ENCODE peak calls at places on chromosomes 4 and X, in eight cellular contexts. R is SK-N-SH; H is fibroblast of lung; M is aorta; F is GM23248; G is heart right ventricle; K is hepatocyte; X is CD8-positive, alpha-beta memory T cell. I is an unnamed sample.

GRCh38 chrX:153307546-153308175 is 13.9 kb downstream of the PNMA6F start:
- DNase-seq in R (no peak), H (no peak), M (no peak), F (peak; percentile 55), G (no peak), K (no peak), X (no peak), I (no peak)

GRCh38 chrX:104156630-104157529 is at the start of gene SLC25A53:
- DNase-seq in R (peak; percentile 67), H (peak; percentile 77), M (peak; percentile 90), F (peak; percentile 87), G (peak; percentile 83), K (peak; percentile 84), X (peak; percentile 78), I (peak; percentile 89)

GRCh38 chr4:173521474-173522159 is 8.4 kb downstream of the HAND2 start:
- DNase-seq in R (peak; percentile 64), H (no peak), M (peak; percentile 77), F (no peak), G (no peak), K (no peak), X (no peak), I (peak; percentile 39)

GRCh38 chr4:45453258-45453841 is 670.5 kb downstream of the GABRG1 start:
- DNase-seq in R (peak; percentile 46), H (peak; percentile 3), M (no peak), F (peak; percentile 71), G (no peak), K (peak; percentile 76), X (no peak), I (no peak)

GRCh38 chr4:52658671-52659015 is 458 bp downstream of the USP46 start:
- DNase-seq in R (peak; percentile 79), H (no peak), M (no peak), F (peak; percentile 35), G (peak; percentile 26), K (no peak), X (no peak), I (no peak)

GRCh38 chrX:12309040-12309732 is 170.9 kb downstream of the FRMPD4 start:
- DNase-seq in R (no peak), H (no peak), M (no peak), F (no peak), G (no peak), K (no peak), X (no peak), I (no peak)

GRCh38 chrX:1507511-1508463 is 29.2 kb downstream of the P2RY8 start:
- DNase-seq in R (no peak), H (no peak), M (peak; percentile 73), F (no peak), G (no peak), K (no peak), X (peak; percentile 79), I (no peak)

GRCh38 chrX:17174671-17175070 is 200.3 kb upstream of the NHS start:
- DNase-seq in R (peak; percentile 8), H (peak; percentile 27), M (no peak), F (no peak), G (peak; percentile 23), K (no peak), X (no peak), I (no peak)

GRCh38 chrX:123138473-123138872 is 45.6 kb upstream of the GRIA3 start:
- DNase-seq in R (no peak), H (peak; percentile 75), M (no peak), F (peak; percentile 66), G (no peak), K (no peak), X (no peak), I (no peak)

GRCh38 chrX:150569155-150569477 is 695 bp downstream of the MTM1 start:
- DNase-seq in R (no peak), H (no peak), M (no peak), F (peak; percentile 68), G (no peak), K (peak; percentile 46), X (peak; percentile 34), I (no peak)

GRCh38 chr4:56127698-56128097 is 179.0 kb downstream of the CEP135 start:
- DNase-seq in R (no peak), H (peak; percentile 41), M (no peak), F (no peak), G (no peak), K (no peak), X (no peak), I (no peak)

GRCh38 chrX:139924069-139924695 is 8.7 kb downstream of the ATP11C start:
- DNase-seq in R (no peak), H (no peak), M (no peak), F (no peak), G (no peak), K (no peak), X (no peak), I (no peak)

GRCh38 chrX:136171420-136171819 is 24.1 kb downstream of the FHL1 start:
- DNase-seq in R (no peak), H (no peak), M (no peak), F (no peak), G (no peak), K (no peak), X (no peak), I (no peak)

GRCh38 chr4:121139533-121140222 is 24.4 kb downstream of the TNIP3 start:
- DNase-seq in R (no peak), H (peak; percentile 93), M (no peak), F (peak; percentile 68), G (no peak), K (peak; percentile 6), X (peak; percentile 1), I (no peak)

GRCh38 chrX:136146614-136147319 is 566 bp upstream of the FHL1 start:
- DNase-seq in R (no peak), H (peak; percentile 9), M (peak; percentile 80), F (peak; percentile 25), G (peak; percentile 12), K (peak; percentile 19), X (peak; percentile 6), I (no peak)

GRCh38 chrX:125694171-125694570 is 374.5 kb downstream of the TEX13C start:
- DNase-seq in R (no peak), H (no peak), M (no peak), F (no peak), G (no peak), K (no peak), X (no peak), I (no peak)

GRCh38 chr4:65521666-65522065 is 148.6 kb downstream of the EPHA5 start:
- DNase-seq in R (no peak), H (no peak), M (no peak), F (no peak), G (no peak), K (no peak), X (no peak), I (no peak)

GRCh38 chr4:151319490-151319889 is 5.9 kb downstream of the SH3D19 start:
- DNase-seq in R (no peak), H (no peak), M (no peak), F (no peak), G (no peak), K (no peak), X (no peak), I (no peak)

GRCh38 chrX:830532-830931 is 199.9 kb downstream of the SHOX start:
- DNase-seq in R (no peak), H (no peak), M (no peak), F (no peak), G (no peak), K (no peak), X (no peak), I (no peak)

GRCh38 chr4:1406946-1407656 is 859 bp upstream of the NKX1-1 start:
- DNase-seq in R (peak; percentile 42), H (no peak), M (no peak), F (no peak), G (no peak), K (no peak), X (no peak), I (no peak)
- H3K4me3 ChIP-seq in R (no peak overlapping the region), H (no peak overlapping the region), M (no peak overlapping the region), F (no peak overlapping the region), G (no peak overlapping the region), K (no peak overlapping the region), X (no peak overlapping the region), I (no peak overlapping the region)

DNA sequence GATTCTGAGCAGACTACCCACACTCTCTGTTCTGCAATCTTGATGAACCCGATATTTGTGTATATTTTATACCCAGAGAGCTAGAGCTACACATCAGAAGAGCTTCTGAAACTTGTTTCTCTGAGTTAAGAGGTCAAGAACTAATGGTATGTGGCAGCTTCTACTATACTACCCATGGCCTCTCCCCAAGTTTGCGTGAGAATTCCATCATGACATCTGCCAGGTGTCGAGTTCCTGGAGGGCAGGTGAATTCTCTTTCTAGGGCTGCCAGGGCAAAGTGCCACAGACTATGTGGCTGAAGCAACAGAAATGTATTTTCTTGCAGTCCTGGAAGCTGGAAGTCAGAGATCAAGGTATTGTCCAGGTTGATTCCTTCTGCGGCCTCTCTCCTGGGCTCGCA is 4.4 kb downstream of the SORCS2 start:
- DNase-seq in R (no peak), H (no peak), M (peak; percentile 7), F (no peak), G (no peak), K (no peak), X (no peak), I (peak; percentile 10)
- H3K4me1 ChIP-seq in R (no peaks in the 10 kb centered on the region), H (no peaks in the 10 kb centered on the region), M (no peaks in the 10 kb centered on the region), F (peaks cover 10% of the 10 kb centered on the region), G (peaks cover 9% of the 10 kb centered on the region), K (peaks cover 7% of the 10 kb centered on the region), X (no peaks in the 10 kb centered on the region), I (peaks cover 20% of the 10 kb centered on the region)

DNA sequence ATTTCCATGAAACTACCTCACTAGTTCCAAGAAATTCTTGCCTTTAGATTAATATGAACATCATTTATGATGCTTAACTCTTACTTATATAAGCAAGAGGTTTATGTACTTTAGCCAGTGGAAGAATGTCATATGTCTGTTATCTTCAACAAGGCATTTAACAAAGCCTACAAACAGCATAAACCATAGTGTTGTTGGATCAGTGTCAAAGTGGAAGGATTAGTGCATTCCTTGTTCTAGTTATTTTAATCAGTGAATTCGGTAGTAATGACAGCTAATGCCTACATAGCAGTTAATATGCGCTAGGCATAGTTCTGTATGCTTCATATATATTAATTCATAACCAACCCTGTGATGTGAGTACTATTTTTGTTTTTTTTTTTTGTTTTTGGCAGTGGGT is 3.1 kb downstream of the PI4K2B start:
- DNase-seq in R (no peak), H (no peak), M (no peak), F (no peak), G (no peak), K (no peak), X (no peak), I (no peak)
- H3K4me3 ChIP-seq in R (no peak overlapping the region), H (no peak overlapping the region), M (no peak overlapping the region), F (no peak overlapping the region), G (no peak overlapping the region), K (no peak overlapping the region), X (no peak overlapping the region), I (no peak overlapping the region)

GRCh38 chr4:87006531-87007344 is 71.9 kb downstream of the AFF1 start:
- DNase-seq in R (peak; percentile 95), H (peak; percentile 93), M (peak; percentile 97), F (peak; percentile 94), G (peak; percentile 93), K (peak; percentile 95), X (peak; percentile 89), I (peak; percentile 90)

GRCh38 chr4:87005690-87006461 is 71.1 kb downstream of the AFF1 start:
- DNase-seq in R (peak; percentile 28), H (no peak), M (no peak), F (peak; percentile 54), G (no peak), K (no peak), X (peak; percentile 15), I (no peak)

GRCh38 chr4:87009095-87009648 is 74.4 kb downstream of the AFF1 start:
- DNase-seq in R (no peak), H (no peak), M (no peak), F (no peak), G (no peak), K (no peak), X (no peak), I (no peak)

GRCh38 chr4:87005369-87005689 is 70.5 kb downstream of the AFF1 start:
- DNase-seq in R (no peak), H (no peak), M (no peak), F (no peak), G (no peak), K (no peak), X (no peak), I (no peak)

GRCh38 chr4:87007345-87008181 is 72.8 kb downstream of the AFF1 start:
- DNase-seq in R (peak; percentile 61), H (peak; percentile 50), M (peak; percentile 83), F (peak; percentile 80), G (peak; percentile 77), K (peak; percentile 77), X (peak; percentile 13), I (peak; percentile 79)
- H3K4me1 ChIP-seq in R (peaks cover 6% of the 10 kb centered on the region), H (peaks cover 6% of the 10 kb centered on the region), M (no peaks in the 10 kb centered on the region), F (peaks cover 37% of the 10 kb centered on the region), G (peaks cover 62% of the 10 kb centered on the region), K (peaks cover 21% of the 10 kb centered on the region), X (peaks cover 58% of the 10 kb centered on the region), I (peaks cover 53% of the 10 kb centered on the region)

I was measured in tibial artery.